ENCODE peak calls at places on chromosomes 7 and 10, in four cellular contexts. R is CD4-positive, CD25-positive, alpha-beta regulatory T cell; I is pancreas; B is left lung. K is an unnamed sample. For H3K36me3 and H3K4me1, the result is how much of the 10 kb centered on the place peaks cover.

GRCh38 chr10:93481931-93482834 is at the start of gene MYOF:
- DNase-seq in B (peak), I (peak), R (peak), K (peak)

GRCh38 chr10:122344741-122345258 is 29.7 kb upstream of the PLEKHA1 start:
- DNase-seq in B (no peak), R (no peak), I (no peak), K (no peak)

GRCh38 chr10:3897156-3897555 is 112.1 kb upstream of the KLF6 start:
- DNase-seq in R (no peak), I (no peak), B (no peak), K (no peak)

GRCh38 chr10:124911124-124912051 is 30.5 kb upstream of the ZRANB1 start:
- DNase-seq in R (no peak), I (no peak), B (no peak), K (no peak)

GRCh38 chr7:44976040-44976745 is 2.6 kb downstream of the MYO1G start:
- DNase-seq in I (no peak), R (no peak), B (no peak), K (no peak)

GRCh38 chr7:84181628-84182027 is 13.0 kb downstream of the SEMA3A start:
- DNase-seq in R (no peak), B (no peak), I (no peak), K (no peak)

GRCh38 chr7:45626441-45627430 is 52.6 kb downstream of the ADCY1 start:
- DNase-seq in I (no peak), R (no peak), B (no peak), K (no peak)

GRCh38 chr7:131034166-131034881 is 293.4 kb upstream of the MKLN1 start:
- DNase-seq in I (no peak), R (no peak), B (no peak), K (no peak)

GRCh38 chr10:62384057-62384446 is 9.9 kb downstream of the ZNF365 start:
- DNase-seq in I (no peak), R (peak), B (no peak), K (peak)

GRCh38 chr7:142440219-142441073 is 182.6 kb upstream of the PRSS58 start:
- DNase-seq in I (no peak), R (no peak), B (no peak), K (peak)

GRCh38 chr7:157876469-157877285 is 539.9 kb downstream of the DNAJB6 start:
- DNase-seq in B (peak), I (no peak), R (no peak), K (peak)

GRCh38 chr10:11672836-11673235 is 61.4 kb upstream of the USP6NL start:
- DNase-seq in I (no peak), R (no peak), B (no peak), K (no peak)

GRCh38 chr10:118594392-118595063 is 920 bp downstream of the PRLHR start:
- DNase-seq in I (peak), B (peak), R (peak), K (no peak)

GRCh38 chr7:108222236-108222892 is 92.2 kb upstream of the LAMB4 start:
- DNase-seq in B (no peak), I (no peak), R (no peak), K (no peak)

GRCh38 chr10:112915590-112916572 is 34.2 kb upstream of the TCF7L2 start:
- DNase-seq in B (no peak), R (no peak), I (peak), K (no peak)

GRCh38 chr10:102419561-102420442 is 834 bp upstream of the FBXL15 start:
- DNase-seq in I (no peak), B (peak), R (peak), K (peak)

GRCh38 chr7:16694806-16695205 is 48.8 kb downstream of the BZW2 start:
- DNase-seq in R (no peak), B (no peak), I (no peak), K (no peak)

GRCh38 chr7:16697507-16698199 is 51.7 kb downstream of the BZW2 start:
- DNase-seq in B (no peak), R (no peak), I (no peak), K (no peak)

GRCh38 chr7:16698200-16698910 is 52.4 kb downstream of the BZW2 start:
- DNase-seq in R (no peak), B (no peak), I (no peak), K (no peak)

GRCh38 chr7:16695621-16696237 is 49.7 kb downstream of the BZW2 start:
- DNase-seq in B (no peak), R (no peak), I (peak), K (peak)

DNA sequence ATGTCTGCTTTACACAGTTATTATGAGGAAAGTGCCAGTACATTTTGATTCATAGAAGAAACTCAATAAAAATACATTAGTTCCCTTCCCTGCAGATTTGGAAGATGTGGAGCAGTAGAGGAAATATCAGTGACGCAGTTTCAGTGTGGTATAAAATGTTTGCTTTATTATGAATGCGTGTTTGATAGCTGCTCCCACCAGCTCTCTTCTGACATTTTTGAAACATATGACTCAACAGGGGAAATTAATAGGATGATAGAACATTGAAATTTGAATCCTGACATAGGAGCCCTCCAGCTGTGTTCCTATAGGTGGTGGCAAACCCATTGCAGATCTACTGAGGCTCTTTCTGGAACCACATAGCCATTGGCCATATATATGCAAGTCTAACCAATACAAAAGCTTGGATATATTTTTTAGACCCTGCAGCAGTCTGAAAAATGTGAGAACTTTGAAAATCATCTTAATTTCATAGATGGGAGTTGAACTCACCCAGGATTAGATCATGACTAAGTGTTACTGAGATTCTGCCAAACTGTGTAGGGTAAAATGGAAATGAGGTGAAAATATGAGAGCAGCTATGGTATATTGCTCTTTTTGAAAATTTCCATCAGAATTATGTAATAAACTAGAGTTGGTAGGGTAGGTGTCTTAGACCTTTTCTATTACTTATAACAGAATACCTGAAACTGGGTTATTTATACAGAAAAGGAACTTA is 47.8 kb downstream of the BZW2 start:
- DNase-seq in I (no peak), B (no peak), R (no peak), K (no peak)
- H3K36me3 ChIP-seq in I (under half), B (half or more), R (half or more), K (half or more)

DNA sequence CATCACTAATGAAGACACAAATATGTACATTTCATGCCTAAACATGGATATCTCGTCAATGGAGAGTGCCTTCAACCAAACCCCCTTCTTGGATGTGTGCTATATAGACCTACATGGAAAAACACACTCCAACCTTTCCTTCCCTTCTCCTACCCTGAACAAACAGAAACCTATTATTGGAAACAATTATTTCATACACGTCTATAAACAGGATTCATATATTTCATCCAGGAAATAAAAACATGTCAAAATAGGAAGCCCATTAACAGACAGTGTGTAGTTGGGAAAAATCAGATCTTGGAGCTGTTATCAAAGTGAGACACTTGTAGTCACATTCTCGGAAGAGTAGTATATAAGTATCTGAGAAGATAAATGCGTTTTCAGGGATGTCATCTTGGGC is 81.1 kb downstream of the NRP1 start:
- DNase-seq in I (no peak), R (no peak), B (no peak), K (no peak)
- H3K4me1 ChIP-seq in I (under half), R (under half), B (under half), K (under half)

GRCh38 chr7:47367369-47367768 is 214.5 kb downstream of the TNS3 start:
- DNase-seq in R (no peak), B (no peak), I (no peak), K (no peak)
- H3K36me3 ChIP-seq in R (under half), B (half or more), I (under half), K (half or more)

GRCh38 chr10:17209931-17210330 is 8.5 kb upstream of the TRDMT1 start:
- DNase-seq in I (no peak), B (no peak), R (no peak), K (no peak)
- H3K4me1 ChIP-seq in I (under half), B (under half), R (under half), K (under half)

DNA sequence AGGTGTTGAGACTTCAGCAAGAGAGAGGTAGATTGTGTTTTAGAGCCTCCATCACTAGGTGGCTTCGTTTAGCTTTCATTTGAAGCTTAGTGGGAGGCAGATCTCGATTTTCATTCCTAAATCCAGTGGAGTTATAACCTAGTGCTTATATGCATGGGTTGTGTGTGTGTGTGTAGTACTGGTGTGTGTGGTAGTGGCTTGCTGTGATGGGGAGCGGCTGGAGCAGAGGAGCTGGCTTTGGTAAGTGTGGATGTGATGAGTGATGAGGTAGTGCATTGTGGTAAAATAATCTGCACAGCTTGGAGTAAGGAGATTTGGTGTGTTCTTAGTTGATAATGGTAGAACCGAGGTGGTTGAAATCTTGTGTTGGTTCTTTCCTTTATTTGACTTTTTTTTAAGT is 43.2 kb downstream of the AP3M1 start:
- DNase-seq in R (no peak), B (no peak), I (no peak), K (no peak)
- H3K36me3 ChIP-seq in R (half or more), B (half or more), I (under half), K (half or more)

GRCh38 chr7:23293500-23294073 is 5.6 kb upstream of the MALSU1 start:
- DNase-seq in B (no peak), I (no peak), R (no peak), K (no peak)

GRCh38 chr7:23292623-23293022 is 6.5 kb upstream of the MALSU1 start:
- DNase-seq in B (no peak), I (no peak), R (no peak), K (no peak)

GRCh38 chr7:23291957-23292560 is 7.1 kb upstream of the MALSU1 start:
- DNase-seq in B (no peak), I (no peak), R (no peak), K (no peak)

GRCh38 chr7:23287612-23288011 is 11.5 kb upstream of the MALSU1 start:
- DNase-seq in I (no peak), R (no peak), B (no peak), K (no peak)

GRCh38 chr7:23290993-23291392 is 8.1 kb upstream of the MALSU1 start:
- DNase-seq in B (no peak), I (no peak), R (no peak), K (no peak)
- H3K4me1 ChIP-seq in B (under half), I (under half), R (under half), K (under half)

GRCh38 chr10:72388062-72388461 is 33.3 kb upstream of the DNAJB12 start:
- DNase-seq in I (no peak), R (no peak), B (no peak), K (no peak)

GRCh38 chr10:72385724-72386123 is 31.0 kb upstream of the DNAJB12 start:
- DNase-seq in R (no peak), I (no peak), B (no peak), K (no peak)

GRCh38 chr10:72389022-72389421 is 34.3 kb upstream of the DNAJB12 start:
- DNase-seq in I (no peak), R (no peak), B (no peak), K (no peak)

GRCh38 chr10:72390785-72391184 is 36.1 kb upstream of the DNAJB12 start:
- DNase-seq in R (no peak), I (no peak), B (no peak), K (no peak)

DNA sequence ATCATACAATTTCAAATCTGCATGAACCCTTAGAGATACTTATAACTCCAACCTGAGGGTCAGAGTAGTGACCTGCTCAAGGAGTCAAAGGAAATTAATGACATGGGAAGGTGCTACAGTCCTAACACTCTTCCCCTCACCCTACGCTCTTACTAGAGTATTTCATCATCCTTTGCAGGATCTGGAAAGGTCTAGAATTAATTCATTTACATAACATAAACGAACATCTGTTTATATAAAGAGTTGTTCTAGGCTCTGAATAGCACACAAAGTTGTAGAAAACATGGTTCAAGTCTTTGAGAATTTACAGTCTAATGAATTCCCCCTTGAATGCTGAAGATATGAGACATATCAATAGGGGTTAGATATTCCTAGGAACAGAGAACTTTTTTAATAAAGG is 32.5 kb upstream of the DNAJB12 start:
- DNase-seq in I (no peak), B (no peak), R (no peak), K (no peak)
- H3K36me3 ChIP-seq in I (under half), B (under half), R (under half), K (under half)

GRCh38 chr7:155983176-155983815 is 171.0 kb upstream of the SHH start:
- DNase-seq in R (no peak), I (no peak), B (peak), K (no peak)

GRCh38 chr7:155986497-155987160 is 174.4 kb upstream of the SHH start:
- DNase-seq in B (peak), I (no peak), R (no peak), K (no peak)

GRCh38 chr7:155984028-155984607 is 171.9 kb upstream of the SHH start:
- DNase-seq in R (no peak), B (peak), I (no peak), K (no peak)

GRCh38 chr7:155985518-155986427 is 173.5 kb upstream of the SHH start:
- DNase-seq in B (peak), R (no peak), I (no peak), K (peak)

DNA sequence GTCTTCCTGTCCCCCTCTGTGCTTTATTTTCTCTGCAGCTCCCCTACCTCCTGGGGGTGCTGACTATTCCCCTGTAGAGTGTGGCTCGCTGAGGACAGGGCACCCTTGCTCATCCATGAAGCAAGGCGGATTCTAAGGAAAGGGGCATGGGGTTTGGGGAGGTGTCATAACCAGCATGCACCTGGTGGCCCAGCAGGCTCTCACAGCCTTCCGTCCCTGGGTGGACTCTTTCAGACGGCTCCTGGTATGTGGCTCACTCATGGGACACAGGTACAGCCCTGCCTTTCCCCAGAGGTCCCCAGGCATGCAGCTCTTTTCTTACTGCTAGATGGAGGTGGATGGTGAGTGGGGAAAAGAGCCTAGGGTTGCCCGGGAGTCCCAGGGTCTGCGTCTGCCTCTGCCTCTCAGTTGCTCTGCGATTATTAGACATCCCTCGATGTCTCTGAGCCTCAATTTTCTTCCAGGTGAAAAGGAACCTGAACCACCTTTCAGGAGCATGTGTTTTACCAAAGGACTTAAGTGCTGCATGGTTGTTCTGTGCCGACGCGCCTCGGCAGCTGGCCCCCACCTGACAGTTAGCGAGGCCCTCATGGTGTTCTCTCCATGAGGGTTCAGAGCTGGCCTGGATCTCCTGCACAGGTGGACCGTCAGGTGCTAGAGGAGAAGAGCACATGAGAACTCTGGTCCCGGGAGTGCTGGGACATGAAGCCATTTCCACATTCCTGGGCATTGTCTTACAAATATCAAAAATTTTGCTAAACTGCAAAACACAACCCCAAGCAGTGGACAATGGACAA is 172.5 kb upstream of the SHH start:
- DNase-seq in R (no peak), I (no peak), B (peak), K (no peak)
- H3K4me1 ChIP-seq in R (under half), I (under half), B (under half), K (under half)

K was measured in SJCRH30.